ENCODE peak calls at places on chromosome 21, in four cellular contexts. One of them, this sample, is unnamed. For H3K4me1, the result is how much of the 10 kb centered on the place peaks cover.

GRCh38 chr21:31198575-31198974 is 145.5 kb downstream of the TIAM1 start:
- DNase-seq in pancreas: no peak
- DNase-seq in GM23248: peak
- DNase-seq in transverse colon: no peak
- DNase-seq in this sample: peak

GRCh38 chr21:15255359-15256157 is 190.8 kb upstream of the NRIP1 start:
- DNase-seq in pancreas: no peak
- DNase-seq in GM23248: no peak
- DNase-seq in transverse colon: no peak
- DNase-seq in this sample: no peak

GRCh38 chr21:25750085-25750484 is 15.3 kb downstream of the GABPA start:
- DNase-seq in transverse colon: no peak
- DNase-seq in GM23248: no peak
- DNase-seq in pancreas: no peak
- DNase-seq in this sample: no peak

GRCh38 chr21:42063578-42064521 is 7.3 kb upstream of the UMODL1 start:
- DNase-seq in GM23248: no peak
- DNase-seq in transverse colon: peak
- DNase-seq in pancreas: peak
- DNase-seq in this sample: no peak

GRCh38 chr21:14737922-14738321 is 191.8 kb upstream of the SAMSN1 start:
- DNase-seq in GM23248: peak
- DNase-seq in pancreas: peak
- DNase-seq in transverse colon: peak
- DNase-seq in this sample: peak

GRCh38 chr21:23394458-23394857 is 2212.8 kb downstream of the MRPL39 start:
- DNase-seq in transverse colon: no peak
- DNase-seq in pancreas: no peak
- DNase-seq in GM23248: no peak
- DNase-seq in this sample: no peak

GRCh38 chr21:16488042-16488441 is 758.3 kb downstream of the USP25 start:
- DNase-seq in GM23248: no peak
- DNase-seq in transverse colon: no peak
- DNase-seq in pancreas: no peak
- DNase-seq in this sample: no peak

GRCh38 chr21:39088831-39089380 is 94.3 kb downstream of the PSMG1 start:
- DNase-seq in pancreas: no peak
- DNase-seq in GM23248: peak
- DNase-seq in transverse colon: no peak
- DNase-seq in this sample: peak

GRCh38 chr21:18026359-18026758 is 207.2 kb upstream of the C21orf91 start:
- DNase-seq in pancreas: no peak
- DNase-seq in GM23248: no peak
- DNase-seq in transverse colon: no peak
- DNase-seq in this sample: no peak

GRCh38 chr21:28337319-28337718 is 655.4 kb downstream of the LTN1 start:
- DNase-seq in pancreas: no peak
- DNase-seq in transverse colon: no peak
- DNase-seq in GM23248: peak
- DNase-seq in this sample: peak

GRCh38 chr21:41958886-41959563 is 5.2 kb upstream of the C2CD2 start:
- DNase-seq in pancreas: no peak
- DNase-seq in GM23248: peak
- DNase-seq in transverse colon: no peak
- DNase-seq in this sample: no peak

GRCh38 chr21:36859744-36860501 is 106.5 kb downstream of the HLCS start:
- DNase-seq in GM23248: peak
- DNase-seq in pancreas: peak
- DNase-seq in transverse colon: peak
- DNase-seq in this sample: no peak

GRCh38 chr21:37060296-37060695 is 12.6 kb downstream of the PIGP start:
- DNase-seq in pancreas: no peak
- DNase-seq in transverse colon: peak
- DNase-seq in GM23248: peak
- DNase-seq in this sample: peak

GRCh38 chr21:41975391-41976272 is 21.8 kb upstream of the C2CD2 start:
- DNase-seq in pancreas: no peak
- DNase-seq in GM23248: peak
- DNase-seq in transverse colon: no peak
- DNase-seq in this sample: no peak

GRCh38 chr21:38993561-38993960 is 187.8 kb downstream of the ETS2 start:
- DNase-seq in transverse colon: peak
- DNase-seq in GM23248: peak
- DNase-seq in pancreas: peak
- DNase-seq in this sample: peak

GRCh38 chr21:27079807-27080206 is 112.9 kb upstream of the ADAMTS5 start:
- DNase-seq in GM23248: no peak
- DNase-seq in pancreas: no peak
- DNase-seq in transverse colon: no peak
- DNase-seq in this sample: no peak

GRCh38 chr21:27085387-27085786 is 118.5 kb upstream of the ADAMTS5 start:
- DNase-seq in transverse colon: no peak
- DNase-seq in GM23248: no peak
- DNase-seq in pancreas: no peak
- DNase-seq in this sample: no peak

GRCh38 chr21:27086630-27087029 is 119.7 kb upstream of the ADAMTS5 start:
- DNase-seq in transverse colon: no peak
- DNase-seq in pancreas: no peak
- DNase-seq in GM23248: no peak
- DNase-seq in this sample: no peak

GRCh38 chr21:27077501-27077900 is 110.6 kb upstream of the ADAMTS5 start:
- DNase-seq in pancreas: no peak
- DNase-seq in transverse colon: no peak
- DNase-seq in GM23248: peak
- DNase-seq in this sample: no peak

DNA sequence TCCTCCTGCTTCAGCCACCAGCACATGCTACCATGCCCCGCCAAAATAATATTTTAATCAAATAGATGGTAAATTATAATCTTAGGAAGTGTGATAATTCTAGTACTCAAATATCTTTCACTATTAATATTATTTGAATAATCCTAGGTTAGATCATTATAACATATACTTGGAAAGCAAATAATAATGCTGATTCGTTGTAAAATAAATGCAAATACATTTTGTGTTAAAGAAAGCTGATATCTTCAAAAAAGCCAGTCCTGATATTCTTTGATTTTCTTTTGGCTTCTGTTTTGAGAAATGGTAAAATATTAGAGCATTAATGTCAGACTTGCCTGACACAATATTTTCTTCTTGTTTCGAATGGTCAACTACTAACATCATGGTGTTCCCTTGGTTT is 116.3 kb upstream of the ADAMTS5 start:
- DNase-seq in transverse colon: no peak
- DNase-seq in pancreas: no peak
- DNase-seq in GM23248: no peak
- DNase-seq in this sample: no peak
- H3K4me1 ChIP-seq in transverse colon: under half
- H3K4me1 ChIP-seq in pancreas: under half
- H3K4me1 ChIP-seq in GM23248: under half
- H3K4me1 ChIP-seq in this sample: under half

DNA sequence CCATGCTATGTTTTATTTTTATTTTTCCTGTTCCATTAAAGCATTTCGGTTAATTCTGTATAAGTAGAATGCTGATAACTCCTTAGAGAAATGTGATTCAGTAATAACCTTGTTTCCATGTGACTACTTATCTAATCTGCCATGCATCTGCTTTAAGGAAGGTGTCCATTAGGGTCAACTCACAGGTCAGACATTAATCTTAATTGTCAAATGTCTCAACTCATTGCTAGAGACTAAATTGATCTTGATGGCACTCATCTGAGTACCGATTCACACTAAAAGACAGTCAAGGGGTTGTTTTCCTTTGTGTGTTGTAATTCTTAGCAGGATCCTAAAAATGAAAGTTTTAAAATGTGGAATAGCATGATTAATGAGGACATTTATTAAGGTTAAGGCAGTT is 41.8 kb downstream of the ITSN1 start:
- DNase-seq in GM23248: no peak
- DNase-seq in transverse colon: no peak
- DNase-seq in pancreas: no peak
- DNase-seq in this sample: no peak
- H3K4me1 ChIP-seq in GM23248: half or more
- H3K4me1 ChIP-seq in transverse colon: half or more
- H3K4me1 ChIP-seq in pancreas: under half
- H3K4me1 ChIP-seq in this sample: half or more

DNA sequence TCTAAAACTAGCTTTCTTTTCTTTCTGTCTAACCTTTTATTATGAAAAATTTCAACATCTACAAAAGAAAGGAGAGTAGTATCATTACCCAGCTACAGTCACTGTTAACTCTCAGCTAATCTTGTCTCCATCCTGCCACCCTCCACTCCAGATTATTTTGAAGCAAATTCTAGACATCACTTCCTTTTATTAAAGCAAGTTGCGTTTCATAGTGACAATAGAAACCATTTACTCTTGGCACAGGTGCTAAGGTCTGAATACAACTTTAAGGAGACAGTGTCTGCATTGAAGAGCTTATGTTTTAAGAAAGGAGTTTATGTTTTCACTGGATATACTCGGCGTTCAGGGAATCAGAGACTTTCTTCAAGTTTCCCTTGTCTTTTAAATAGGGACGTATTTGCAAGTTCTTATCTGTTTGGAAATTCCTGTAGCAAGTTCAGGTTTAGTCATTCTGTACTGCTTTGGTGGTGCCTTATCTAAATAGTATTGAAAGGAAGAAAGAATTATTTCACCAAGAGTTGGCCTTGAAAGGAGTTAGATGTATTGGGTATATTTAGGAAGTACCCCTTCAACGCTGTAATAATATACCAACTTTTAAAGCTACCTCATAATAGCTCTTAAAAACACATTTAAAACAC is 42.7 kb downstream of the ITSN1 start:
- DNase-seq in GM23248: no peak
- DNase-seq in pancreas: no peak
- DNase-seq in transverse colon: no peak
- DNase-seq in this sample: no peak
- H3K4me1 ChIP-seq in GM23248: half or more
- H3K4me1 ChIP-seq in pancreas: under half
- H3K4me1 ChIP-seq in transverse colon: under half
- H3K4me1 ChIP-seq in this sample: half or more

GRCh38 chr21:43809853-43810504 is 20.6 kb downstream of the RRP1 start:
- DNase-seq in transverse colon: no peak
- DNase-seq in pancreas: no peak
- DNase-seq in GM23248: no peak
- DNase-seq in this sample: no peak
- H3K4me1 ChIP-seq in transverse colon: under half
- H3K4me1 ChIP-seq in pancreas: under half
- H3K4me1 ChIP-seq in GM23248: under half
- H3K4me1 ChIP-seq in this sample: under half

GRCh38 chr21:45087022-45087823 is 12.8 kb downstream of the ADARB1 start:
- DNase-seq in GM23248: no peak
- DNase-seq in pancreas: no peak
- DNase-seq in transverse colon: no peak
- DNase-seq in this sample: no peak

GRCh38 chr21:45089964-45090363 is 15.6 kb downstream of the ADARB1 start:
- DNase-seq in pancreas: no peak
- DNase-seq in transverse colon: no peak
- DNase-seq in GM23248: no peak
- DNase-seq in this sample: no peak

GRCh38 chr21:45088729-45089128 is 14.3 kb downstream of the ADARB1 start:
- DNase-seq in pancreas: no peak
- DNase-seq in transverse colon: no peak
- DNase-seq in GM23248: peak
- DNase-seq in this sample: no peak

GRCh38 chr21:45086342-45086958 is 12.1 kb downstream of the ADARB1 start:
- DNase-seq in pancreas: no peak
- DNase-seq in transverse colon: no peak
- DNase-seq in GM23248: no peak
- DNase-seq in this sample: no peak

DNA sequence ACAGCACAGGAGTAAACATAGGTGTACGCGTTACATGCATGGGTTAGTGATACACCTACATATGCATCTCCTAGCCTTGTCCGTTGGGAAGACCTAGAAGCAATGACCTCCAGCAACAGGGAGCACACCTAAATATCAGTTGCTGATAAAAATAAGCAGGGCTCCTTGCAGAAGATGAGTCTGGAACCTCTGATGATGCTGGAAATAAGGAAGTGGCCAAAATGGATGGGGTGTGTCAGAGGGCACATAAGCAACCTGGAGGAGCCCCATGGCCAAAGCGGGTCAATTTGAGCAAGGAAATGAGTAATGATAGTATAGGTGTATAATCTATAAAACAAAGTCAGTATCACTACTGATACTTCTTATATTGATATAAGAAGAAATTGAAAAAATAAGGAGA is 13.7 kb downstream of the ADARB1 start:
- DNase-seq in transverse colon: no peak
- DNase-seq in GM23248: no peak
- DNase-seq in pancreas: no peak
- DNase-seq in this sample: no peak
- H3K4me1 ChIP-seq in transverse colon: under half
- H3K4me1 ChIP-seq in GM23248: under half
- H3K4me1 ChIP-seq in pancreas: under half
- H3K4me1 ChIP-seq in this sample: under half